ENCODE peak calls at places on chromosomes 13 and 19, in seven cellular contexts. R is heart left ventricle, K is H54, L is vagina, O is A549, E is adrenal gland, C is uterus. U is an unnamed sample.

GRCh38 chr13:94660695-94661324 is 51.5 kb downstream of the SOX21 start:
- DNase-seq in R (no peak), K (no peak), L (no peak), O (peak), E (no peak), C (no peak), U (peak)

GRCh38 chr13:112679932-112680677 is 9.7 kb upstream of the ATP11A start:
- DNase-seq in R (no peak), K (no peak), L (no peak), O (no peak), E (no peak), C (no peak), U (no peak)

GRCh38 chr13:33051632-33052031 is 35.4 kb downstream of the KL start:
- DNase-seq in R (no peak), K (no peak), L (no peak), O (no peak), E (no peak), C (no peak), U (no peak)

GRCh38 chr19:51127755-51128154 is 3.0 kb downstream of the SIGLEC9 start:
- DNase-seq in R (no peak), K (no peak), L (no peak), O (no peak), E (no peak), C (no peak), U (no peak)

GRCh38 chr19:6516018-6516658 is 14.0 kb upstream of the TUBB4A start:
- DNase-seq in R (peak), K (peak), L (no peak), O (peak), E (peak), C (peak), U (peak)

GRCh38 chr13:30222253-30222652 is 85.1 kb downstream of the KATNAL1 start:
- DNase-seq in R (no peak), K (no peak), L (no peak), O (no peak), E (no peak), C (no peak), U (no peak)

GRCh38 chr19:49932731-49933131 is 3.4 kb upstream of the NUP62 start:
- DNase-seq in R (no peak), K (no peak), L (no peak), O (no peak), E (no peak), C (no peak), U (no peak)

GRCh38 chr13:50701469-50701868 is 142.0 kb downstream of the DLEU7 start:
- DNase-seq in R (no peak), K (no peak), L (no peak), O (no peak), E (no peak), C (no peak), U (peak)

GRCh38 chr13:44710576-44710975 is 134.4 kb upstream of the TSC22D1 start:
- DNase-seq in R (no peak), K (peak), L (no peak), O (peak), E (no peak), C (no peak), U (no peak)

GRCh38 chr19:55370305-55370988 is at the start of gene IL11:
- DNase-seq in R (peak), K (peak), L (no peak), O (peak), E (no peak), C (no peak), U (no peak)

GRCh38 chr19:24071078-24071477 is 15.9 kb upstream of the ZNF254 start:
- DNase-seq in R (no peak), K (no peak), L (no peak), O (no peak), E (no peak), C (no peak), U (no peak)

GRCh38 chr19:16216744-16217670 is 19.3 kb downstream of the AP1M1 start:
- DNase-seq in R (no peak), K (no peak), L (no peak), O (no peak), E (no peak), C (no peak), U (no peak)

GRCh38 chr13:113596321-113597200 is 12.0 kb downstream of the TFDP1 start:
- DNase-seq in R (peak), K (no peak), L (peak), O (no peak), E (peak), C (peak), U (no peak)

GRCh38 chr19:1252221-1252817 is 3.9 kb downstream of the MIDN start:
- DNase-seq in R (peak), K (peak), L (no peak), O (no peak), E (no peak), C (peak), U (peak)

GRCh38 chr13:62387642-62388041 is 972.0 kb upstream of the PCDH20 start:
- DNase-seq in R (no peak), K (no peak), L (no peak), O (no peak), E (no peak), C (no peak), U (no peak)

GRCh38 chr13:64928704-64929499 is 2301.2 kb downstream of the PCDH9 start:
- DNase-seq in R (no peak), K (peak), L (no peak), O (no peak), E (no peak), C (no peak), U (no peak)

GRCh38 chr13:114131581-114132418 is 623 bp downstream of the RASA3 start:
- DNase-seq in R (no peak), K (no peak), L (no peak), O (peak), E (no peak), C (no peak), U (peak)

GRCh38 chr13:30111810-30112209 is 195.5 kb downstream of the KATNAL1 start:
- DNase-seq in R (no peak), K (peak), L (no peak), O (peak), E (no peak), C (no peak), U (no peak)

GRCh38 chr19:53868091-53868891 is 608 bp downstream of the MYADM start:
- DNase-seq in R (peak), K (peak), L (no peak), O (peak), E (peak), C (peak), U (no peak)

GRCh38 chr19:53865918-53866696 is 1.6 kb upstream of the MYADM start:
- DNase-seq in R (peak), K (peak), L (no peak), O (peak), E (peak), C (peak), U (peak)

GRCh38 chr19:53865523-53865917 is 2.2 kb upstream of the MYADM start:
- DNase-seq in R (no peak), K (no peak), L (no peak), O (peak), E (no peak), C (no peak), U (no peak)

GRCh38 chr19:53868892-53869804 is 1.5 kb downstream of the MYADM start:
- DNase-seq in R (peak), K (peak), L (no peak), O (peak), E (peak), C (peak), U (peak)

DNA sequence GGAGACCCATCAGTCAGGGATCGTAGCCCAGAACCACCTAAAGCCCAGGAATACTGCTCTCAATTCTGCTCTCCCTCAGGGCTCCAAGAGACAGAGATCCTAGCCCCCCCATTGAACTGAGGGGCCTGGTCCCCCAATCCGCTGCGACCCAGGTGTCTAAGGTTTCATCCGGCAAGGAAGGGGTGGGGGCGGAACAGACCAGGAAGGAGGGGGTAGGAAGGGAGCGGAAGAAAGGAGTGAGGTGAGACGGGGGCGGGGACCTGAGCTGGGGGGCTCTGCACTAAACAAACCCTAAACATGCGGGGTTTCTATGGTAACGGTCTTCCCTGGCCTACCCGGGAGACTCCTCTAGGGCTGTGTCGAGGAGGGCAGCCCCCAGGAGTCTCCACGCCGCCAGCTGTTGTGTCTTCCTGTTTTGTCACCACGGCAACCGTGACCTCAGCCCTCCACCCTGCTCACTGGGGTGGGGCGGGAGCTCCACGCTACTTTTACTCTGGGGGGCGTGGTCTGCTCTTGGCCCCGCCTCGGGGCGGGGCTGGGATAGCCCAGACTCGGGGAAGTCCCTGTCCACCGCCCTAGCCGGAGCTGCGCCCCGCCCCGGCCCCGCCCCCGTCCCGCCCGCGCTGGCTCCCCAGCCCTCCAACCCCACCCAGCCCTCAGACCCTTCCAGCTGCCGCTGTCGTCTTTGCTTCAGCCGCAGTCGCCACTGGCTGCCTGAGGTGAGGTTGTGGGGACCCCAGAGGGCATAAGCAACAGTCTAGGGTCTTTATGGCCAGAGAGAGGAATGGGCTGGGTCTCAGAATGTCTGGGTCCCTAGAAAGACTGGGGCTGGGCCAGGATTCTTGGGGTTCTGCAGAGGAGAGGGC is at the start of gene MYADM:
- DNase-seq in R (peak), K (peak), L (no peak), O (peak), E (peak), C (peak), U (peak)
- TF ChIP-seq POLR2A in R (peak), K (peak), L (no peak), O (peak), E (peak), C (peak), U (peak)

GRCh38 chr19:10332158-10332964 is 968 bp downstream of the RAVER1 start:
- DNase-seq in R (no peak), K (no peak), L (no peak), O (no peak), E (no peak), C (no peak), U (no peak)
- TF ChIP-seq POLR2A in R (no peak), K (no peak), L (no peak), O (no peak), E (no peak), C (no peak), U (no peak)

GRCh38 chr13:110309159-110309476 is 2.0 kb downstream of the COL4A2 start:
- DNase-seq in R (no peak), K (no peak), L (no peak), O (no peak), E (no peak), C (no peak), U (no peak)
- TF ChIP-seq POLR2A in R (no peak), K (no peak), L (no peak), O (no peak), E (no peak), C (no peak), U (no peak)

GRCh38 chr19:36149673-36150406 is 2.4 kb downstream of the COX7A1 start:
- DNase-seq in R (no peak), K (no peak), L (no peak), O (no peak), E (no peak), C (no peak), U (no peak)
- TF ChIP-seq POLR2A in R (no peak), K (no peak), L (no peak), O (no peak), E (no peak), C (no peak), U (no peak)

GRCh38 chr13:52011690-52012511 is at the start of gene ALG11:
- DNase-seq in R (peak), K (peak), L (no peak), O (peak), E (peak), C (peak), U (peak)
- TF ChIP-seq POLR2A in R (no peak), K (peak), L (no peak), O (peak), E (peak), C (peak), U (peak)

DNA sequence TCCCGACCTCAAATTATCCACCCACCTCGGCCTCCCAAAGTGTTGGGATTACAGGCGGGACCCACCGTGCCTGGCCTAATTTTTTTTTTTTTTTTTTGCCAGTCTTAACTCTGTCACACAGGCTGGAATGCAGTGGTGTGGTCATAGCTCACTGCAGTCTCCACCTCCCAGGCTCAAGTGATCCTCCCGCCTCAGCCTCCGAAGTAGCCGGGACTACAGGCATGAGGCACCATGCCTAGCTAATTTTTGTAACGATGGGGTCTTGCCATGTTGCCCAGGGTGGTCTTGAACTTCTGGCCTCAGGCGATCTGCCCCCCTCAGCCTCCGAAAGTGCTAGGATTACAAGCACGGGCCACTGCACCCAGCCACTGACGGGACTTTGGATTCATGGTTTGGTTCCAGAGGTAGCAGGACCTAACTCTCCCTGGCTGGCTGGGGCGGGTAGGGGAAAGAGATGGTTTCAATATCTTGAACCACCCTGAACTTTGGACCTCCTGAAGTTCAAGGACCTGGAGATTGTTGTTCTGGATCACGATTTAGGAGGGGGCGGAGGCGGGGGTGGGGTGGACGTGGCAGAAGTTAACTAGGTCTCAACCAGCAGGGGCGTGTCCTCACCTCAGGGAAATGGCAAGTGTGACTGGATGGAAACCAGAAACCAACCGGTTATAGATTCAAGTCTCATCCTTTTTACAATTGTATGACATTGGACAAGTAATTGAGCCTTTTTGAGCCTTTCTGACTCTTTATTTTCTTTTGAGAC is 40.8 kb downstream of the IER2 start:
- DNase-seq in R (no peak), K (no peak), L (no peak), O (no peak), E (no peak), C (no peak), U (no peak)
- TF ChIP-seq POLR2A in R (no peak), K (no peak), L (no peak), O (no peak), E (no peak), C (no peak), U (no peak)

GRCh38 chr19:35115538-35115951 is at the start of gene FXYD3:
- DNase-seq in R (no peak), K (no peak), L (no peak), O (no peak), E (no peak), C (no peak), U (no peak)

GRCh38 chr19:35117017-35117570 is 1.5 kb downstream of the FXYD3 start:
- DNase-seq in R (no peak), K (no peak), L (no peak), O (no peak), E (no peak), C (no peak), U (no peak)

GRCh38 chr19:35114656-35115537 is 726 bp upstream of the FXYD3 start:
- DNase-seq in R (peak), K (peak), L (no peak), O (peak), E (peak), C (peak), U (peak)

GRCh38 chr19:35117791-35118190 is 2.2 kb downstream of the FXYD3 start:
- DNase-seq in R (no peak), K (no peak), L (no peak), O (no peak), E (no peak), C (no peak), U (no peak)

DNA sequence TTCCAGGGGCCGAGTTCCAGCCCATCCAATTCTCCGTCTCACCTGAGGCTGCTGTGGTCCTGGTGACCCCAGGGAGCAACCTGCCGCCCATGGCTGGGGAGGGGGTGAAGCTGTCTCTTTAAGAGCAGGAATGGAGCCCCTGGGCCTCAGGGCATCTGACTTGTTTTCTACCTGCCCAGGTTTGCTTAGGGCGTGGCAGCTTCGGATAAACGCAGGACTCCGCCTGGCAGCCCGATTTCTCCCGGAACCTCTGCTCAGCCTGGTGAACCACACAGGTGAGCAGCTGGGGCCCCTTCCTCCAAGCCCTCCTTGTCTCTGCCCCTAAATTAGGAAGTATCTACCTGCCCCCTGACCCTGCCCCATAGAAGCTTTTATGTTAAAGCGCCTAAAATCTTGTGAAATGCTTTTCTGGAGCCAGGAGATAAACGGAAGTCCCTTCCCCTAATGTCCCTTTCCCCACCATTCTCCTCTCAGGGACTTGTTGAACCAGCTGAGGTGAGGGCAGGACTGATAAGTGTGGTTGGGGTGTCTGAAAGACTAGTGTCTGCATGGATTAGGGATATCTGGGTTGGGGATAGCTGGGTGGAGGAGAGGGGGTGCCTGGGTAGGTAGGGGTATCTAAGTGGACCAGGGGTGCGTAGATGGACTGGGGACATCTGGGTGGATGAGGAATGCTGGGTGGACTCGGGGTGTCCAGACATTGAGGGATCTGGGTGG is 620 bp downstream of the FXYD3 start:
- DNase-seq in R (no peak), K (no peak), L (no peak), O (no peak), E (no peak), C (no peak), U (no peak)
- TF ChIP-seq POLR2A in R (no peak), K (no peak), L (no peak), O (no peak), E (no peak), C (no peak), U (no peak)

U was measured in erythroblast.